ENCODE peak calls at places on chromosome 10, in nine cellular contexts. E is activated CD4-positive, alpha-beta T cell treated with anti-CD3 and anti-CD28 coated beads, Interleukin-2, amount 10 ng/mL, durations not matched to agents 7 days and 5 days; Z is stimulated activated naive CD4-positive, alpha-beta T cell; T is effector memory CD8-positive, alpha-beta T cell; D is mucosa of gallbladder; Q is left ventricle myocardium superior; G is central memory CD4-positive, alpha-beta T cell; F is thoracic aorta; Y is T follicular helper cell. S is an unnamed sample.

GRCh38 chr10:49446031-49446430 is 50.1 kb upstream of the DRGX start:
- DNase-seq in E (no peak), Z (no peak), T (no peak), D (no peak), Q (no peak), G (no peak), F (no peak), Y (no peak), S (no peak)

GRCh38 chr10:51171946-51172345 is 97.7 kb downstream of the PRKG1 start:
- DNase-seq in E (no peak), Z (no peak), T (no peak), D (no peak), Q (no peak), G (no peak), F (no peak), Y (no peak), S (no peak)

GRCh38 chr10:122455376-122456056 is 1.1 kb downstream of the ARMS2 start:
- DNase-seq in E (no peak), Z (no peak), T (no peak), D (no peak), Q (no peak), G (no peak), F (no peak), Y (no peak), S (no peak)

GRCh38 chr10:119282446-119282845 is 75.1 kb downstream of the GRK5 start:
- DNase-seq in E (no peak), Z (no peak), T (no peak), D (no peak), Q (peak; percentile 13), G (no peak), F (no peak), Y (no peak), S (no peak)

GRCh38 chr10:78362406-78363022 is 328.9 kb downstream of the RPS24 start:
- DNase-seq in E (peak; percentile 43), Z (no peak), T (no peak), D (peak; percentile 16), Q (no peak), G (no peak), F (no peak), Y (no peak), S (no peak)

GRCh38 chr10:115355162-115355760 is 262.1 kb downstream of the ATRNL1 start:
- DNase-seq in E (peak; percentile 46), Z (no peak), T (no peak), D (peak; percentile 33), Q (no peak), G (no peak), F (no peak), Y (no peak), S (no peak)

GRCh38 chr10:102627446-102628293 is 16.6 kb upstream of the TRIM8 start:
- DNase-seq in E (no peak), Z (no peak), T (no peak), D (no peak), Q (peak; percentile 55), G (no peak), F (no peak), Y (no peak), S (peak; percentile 63)

GRCh38 chr10:26698909-26699308 is 1.4 kb downstream of the PDSS1 start:
- DNase-seq in E (no peak), Z (no peak), T (no peak), D (no peak), Q (no peak), G (no peak), F (no peak), Y (no peak), S (no peak)

GRCh38 chr10:4623757-4624420 is 202.1 kb upstream of the AKR1E2 start:
- DNase-seq in E (no peak), Z (no peak), T (no peak), D (no peak), Q (no peak), G (no peak), F (no peak), Y (no peak), S (no peak)

GRCh38 chr10:77789861-77790260 is 136.7 kb downstream of the DLG5 start:
- DNase-seq in E (no peak), Z (no peak), T (no peak), D (no peak), Q (no peak), G (no peak), F (no peak), Y (no peak), S (no peak)

GRCh38 chr10:80394358-80394916 is 13.9 kb upstream of the PRXL2A start:
- DNase-seq in E (no peak), Z (no peak), T (no peak), D (no peak), Q (no peak), G (no peak), F (no peak), Y (no peak), S (no peak)

GRCh38 chr10:11180228-11180627 is 162.6 kb downstream of the CELF2 start:
- DNase-seq in E (peak; percentile 78), Z (peak; percentile 61), T (peak; percentile 60), D (no peak), Q (no peak), G (peak; percentile 76), F (no peak), Y (peak; percentile 71), S (no peak)

GRCh38 chr10:77836299-77836820 is 90.2 kb downstream of the DLG5 start:
- DNase-seq in E (peak; percentile 83), Z (peak; percentile 80), T (peak; percentile 67), D (peak; percentile 55), Q (peak; percentile 68), G (peak; percentile 89), F (no peak), Y (peak; percentile 74), S (no peak)

GRCh38 chr10:31760674-31761081 is 168.0 kb downstream of the ARHGAP12 start:
- DNase-seq in E (no peak), Z (no peak), T (no peak), D (no peak), Q (no peak), G (no peak), F (no peak), Y (no peak), S (no peak)

GRCh38 chr10:108348215-108348614 is 1183.7 kb upstream of the SORCS1 start:
- DNase-seq in E (no peak), Z (no peak), T (no peak), D (no peak), Q (no peak), G (no peak), F (no peak), Y (no peak), S (no peak)

S was measured in amygdala.